ENCODE peak calls at places on chromosome 1, in seven cellular contexts. S, L, G, M, C, W and B are unnamed samples.

GRCh38 chr1:202268032-202268431 is 73.7 kb downstream of the UBE2T start:
- DNase-seq in S (no peak), L (no peak), G (no peak), M (no peak), C (no peak), W (no peak), B (no peak)

GRCh38 chr1:24293392-24294227 is 25.5 kb upstream of the GRHL3 start:
- DNase-seq in S (no peak), L (no peak), G (no peak), M (no peak), C (no peak), W (no peak), B (no peak)

GRCh38 chr1:187956975-187957374 is 1128.2 kb downstream of the PLA2G4A start:
- DNase-seq in S (no peak), L (no peak), G (no peak), M (no peak), C (no peak), W (no peak), B (no peak)

GRCh38 chr1:199352351-199352750 is 675.2 kb upstream of the NR5A2 start:
- DNase-seq in S (no peak), L (no peak), G (no peak), M (no peak), C (no peak), W (no peak), B (no peak)

GRCh38 chr1:117059334-117059677 is 820 bp upstream of the TTF2 start:
- DNase-seq in S (no peak), L (peak; percentile 52), G (peak; percentile 14), M (peak; percentile 80), C (no peak), W (no peak), B (no peak)

GRCh38 chr1:41481109-41481775 is 3.2 kb downstream of the EDN2 start:
- DNase-seq in S (no peak), L (no peak), G (no peak), M (no peak), C (no peak), W (no peak), B (no peak)

GRCh38 chr1:92367496-92367895 is 68.6 kb downstream of the RPAP2 start:
- DNase-seq in S (no peak), L (no peak), G (no peak), M (no peak), C (no peak), W (no peak), B (no peak)

GRCh38 chr1:243727503-243728191 is 122.4 kb downstream of the AKT3 start:
- DNase-seq in S (no peak), L (no peak), G (no peak), M (no peak), C (no peak), W (no peak), B (no peak)

GRCh38 chr1:226470921-226471320 is 63.0 kb upstream of the PARP1 start:
- DNase-seq in S (no peak), L (no peak), G (no peak), M (no peak), C (no peak), W (no peak), B (no peak)

GRCh38 chr1:19957779-19958178 is 21.6 kb downstream of the PLA2G2A start:
- DNase-seq in S (no peak), L (no peak), G (no peak), M (no peak), C (no peak), W (no peak), B (no peak)

GRCh38 chr1:75630004-75630403 is 19.1 kb upstream of the SLC44A5 start:
- DNase-seq in S (no peak), L (no peak), G (no peak), M (no peak), C (no peak), W (no peak), B (no peak)

DNA sequence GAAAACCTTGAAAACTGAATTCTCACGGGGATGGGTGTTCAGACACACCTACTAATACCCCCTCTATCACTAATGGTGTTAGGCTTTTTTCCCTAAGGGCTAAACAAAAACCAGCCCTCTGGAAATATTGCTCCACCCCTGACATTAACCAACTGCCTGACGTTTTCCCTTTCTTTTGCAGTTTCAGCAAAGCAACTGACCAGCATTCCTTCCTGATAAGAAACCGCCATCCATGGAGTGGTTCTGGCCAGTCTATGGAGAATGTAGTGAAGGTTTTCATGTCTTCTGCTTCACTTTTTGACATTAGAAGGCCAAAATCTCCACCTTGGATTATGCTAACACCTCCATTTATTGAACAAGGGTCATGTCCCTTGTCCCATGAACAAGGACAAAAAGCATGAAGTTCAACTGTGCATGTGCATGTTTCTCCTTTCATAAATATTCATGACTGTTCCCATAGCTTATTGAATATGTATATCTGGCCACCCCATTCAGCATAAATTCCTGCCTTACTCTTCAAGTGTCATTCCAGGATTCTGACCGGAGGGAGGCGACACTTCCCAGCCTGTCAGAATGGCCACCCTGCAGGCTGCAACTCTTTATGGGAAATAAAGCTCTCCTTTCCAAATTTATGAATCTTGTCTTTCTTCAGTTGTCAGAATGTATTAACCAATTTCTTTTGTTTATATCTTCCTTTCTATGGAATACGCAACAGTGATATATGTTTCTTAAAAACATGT is 314.3 kb downstream of the HHIPL2 start:
- DNase-seq in S (no peak), L (no peak), G (no peak), M (no peak), C (no peak), W (no peak), B (no peak)
- TF ChIP-seq CTCF in S (no peak), L (no peak), G (no peak), M (no peak), C (no peak), W (no peak), B (peak; percentile 5)

GRCh38 chr1:54502342-54502741 is 45.7 kb upstream of the ACOT11 start:
- DNase-seq in S (no peak), L (no peak), G (no peak), M (no peak), C (no peak), W (no peak), B (no peak)

GRCh38 chr1:54501849-54502248 is 46.2 kb upstream of the ACOT11 start:
- DNase-seq in S (no peak), L (no peak), G (no peak), M (no peak), C (no peak), W (no peak), B (no peak)

GRCh38 chr1:54499097-54500029 is 48.7 kb upstream of the ACOT11 start:
- DNase-seq in S (peak; percentile 34), L (no peak), G (no peak), M (peak; percentile 75), C (no peak), W (peak; percentile 43), B (no peak)

GRCh38 chr1:54498383-54499096 is 49.5 kb upstream of the ACOT11 start:
- DNase-seq in S (no peak), L (no peak), G (no peak), M (no peak), C (no peak), W (no peak), B (no peak)

DNA sequence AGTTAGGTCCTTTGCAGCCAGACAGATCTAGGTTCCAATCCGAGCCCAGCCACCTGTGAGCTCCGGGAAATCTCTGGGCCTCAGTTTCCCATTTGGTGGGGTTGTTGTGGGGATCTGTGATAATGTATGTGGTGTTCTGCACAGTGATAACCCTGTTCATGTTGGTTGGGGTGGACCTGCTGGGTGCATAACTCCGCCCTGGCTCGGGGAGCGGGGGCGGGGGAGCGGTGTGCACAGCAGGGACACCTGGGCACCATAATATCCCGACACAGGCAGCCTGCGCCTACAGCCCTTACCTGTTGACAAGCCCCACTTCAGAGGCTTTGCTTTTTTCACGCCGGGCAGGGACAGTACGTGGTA is 48.0 kb upstream of the ACOT11 start:
- DNase-seq in S (no peak), L (no peak), G (no peak), M (no peak), C (no peak), W (no peak), B (no peak)
- H3K4me3 ChIP-seq in S (no peak overlapping the region), L (no peak overlapping the region), G (peak overlapping the region; percentile 49), M (no peak overlapping the region), C (peak overlapping the region; percentile 74), W (no peak overlapping the region), B (no peak overlapping the region)

GRCh38 chr1:167715653-167716302 is 6.0 kb upstream of the MPZL1 start:
- DNase-seq in S (no peak), L (no peak), G (no peak), M (no peak), C (no peak), W (peak; percentile 49), B (no peak)
- TF ChIP-seq CTCF in S (no peak), L (no peak), G (no peak), M (no peak), C (no peak), W (no peak), B (no peak)

GRCh38 chr1:223009421-223009820 is 133.6 kb downstream of the TLR5 start:
- DNase-seq in S (no peak), L (no peak), G (no peak), M (no peak), C (no peak), W (no peak), B (no peak)

GRCh38 chr1:223007250-223007649 is 135.8 kb downstream of the TLR5 start:
- DNase-seq in S (peak; percentile 25), L (no peak), G (no peak), M (no peak), C (no peak), W (no peak), B (peak; percentile 22)

GRCh38 chr1:223008808-223009207 is 134.2 kb downstream of the TLR5 start:
- DNase-seq in S (no peak), L (no peak), G (no peak), M (no peak), C (no peak), W (no peak), B (no peak)

GRCh38 chr1:223007935-223008334 is 135.1 kb downstream of the TLR5 start:
- DNase-seq in S (no peak), L (no peak), G (no peak), M (no peak), C (no peak), W (no peak), B (no peak)

GRCh38 chr1:223006794-223007193 is 136.3 kb downstream of the TLR5 start:
- DNase-seq in S (no peak), L (no peak), G (no peak), M (no peak), C (no peak), W (no peak), B (no peak)
- H3K4me3 ChIP-seq in S (no peak overlapping the region), L (no peak overlapping the region), G (no peak overlapping the region), M (no peak overlapping the region), C (no peak overlapping the region), W (no peak overlapping the region), B (no peak overlapping the region)

GRCh38 chr1:25523512-25523911 is 19.9 kb upstream of the LDLRAP1 start:
- DNase-seq in S (no peak), L (no peak), G (no peak), M (no peak), C (no peak), W (no peak), B (no peak)
- TF ChIP-seq CTCF in S (no peak), L (no peak), G (no peak), M (peak; percentile 47), C (no peak), W (no peak), B (peak; percentile 51)